ENCODE peak calls at places on chromosome 9, in four cellular contexts. J is lower lobe of right lung, L is BE2C, T is choroid plexus epithelial cell. X is an unnamed sample.

GRCh38 chr9:21558627-21559401 is 76.7 kb upstream of the IFNE start:
- DNase-seq in J (no peak), L (no peak), T (peak), X (peak)

GRCh38 chr9:135609366-135609955 is 29.9 kb downstream of the GLT6D1 start:
- DNase-seq in J (no peak), L (no peak), T (no peak), X (peak)

GRCh38 chr9:26292943-26293342 is 599.7 kb downstream of the CAAP1 start:
- DNase-seq in J (no peak), L (no peak), T (peak), X (peak)

GRCh38 chr9:96399335-96399633 is 15.8 kb upstream of the SLC35D2 start:
- DNase-seq in J (no peak), L (no peak), T (no peak), X (no peak)

GRCh38 chr9:135244751-135245221 is 157.3 kb downstream of the OLFM1 start:
- DNase-seq in J (peak), L (peak), T (no peak), X (peak)

GRCh38 chr9:7185612-7186011 is 427.8 kb downstream of the KDM4C start:
- DNase-seq in J (no peak), L (no peak), T (peak), X (no peak)

GRCh38 chr9:120730661-120731514 is 16.6 kb upstream of the MEGF9 start:
- DNase-seq in J (peak), L (peak), T (peak), X (peak)

GRCh38 chr9:73137286-73137899 is 14.3 kb upstream of the ANXA1 start:
- DNase-seq in J (no peak), L (no peak), T (peak), X (no peak)

GRCh38 chr9:37618817-37619216 is 26.4 kb upstream of the TOMM5 start:
- DNase-seq in J (no peak), L (no peak), T (peak), X (no peak)

GRCh38 chr9:34547960-34548603 is 25.3 kb upstream of the ENHO start:
- DNase-seq in J (peak), L (peak), T (peak), X (peak)

DNA sequence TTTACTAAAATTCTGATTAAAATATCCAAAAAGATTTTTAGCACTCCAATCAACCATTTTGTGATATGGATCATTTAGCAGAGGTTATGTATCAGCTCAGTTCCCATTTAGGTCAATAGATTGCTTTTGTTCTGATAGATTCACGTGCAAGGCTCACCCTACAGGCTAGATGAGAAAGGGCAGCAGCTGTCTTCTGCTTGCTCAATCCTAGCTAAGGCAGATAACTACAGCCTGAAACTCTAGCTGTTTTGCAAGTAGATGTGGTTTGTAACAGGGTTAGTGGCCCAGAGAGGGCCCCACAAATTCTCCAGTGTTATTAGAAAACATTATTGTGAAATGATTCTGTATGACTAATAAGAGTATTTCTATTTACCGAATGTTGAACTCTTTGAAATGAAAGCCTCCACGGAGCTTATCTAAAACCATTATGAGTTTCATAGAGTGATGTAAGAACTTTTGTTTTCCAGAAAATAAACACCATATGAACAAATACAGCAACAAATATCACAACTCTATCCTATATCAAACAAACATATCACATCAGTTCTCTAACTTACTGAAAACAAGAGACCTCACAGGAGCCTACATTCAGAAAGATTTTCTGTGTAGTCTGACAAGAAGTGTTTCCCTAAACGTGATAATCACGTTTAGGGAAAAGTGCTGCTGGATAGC is 841.9 kb upstream of the ACO1 start:
- DNase-seq in J (no peak), L (peak), T (peak), X (no peak)
- H3K4me3 ChIP-seq in J (no peak), L (no peak), T (peak), X (no peak)

GRCh38 chr9:15617782-15618181 is 64.9 kb downstream of the CCDC171 start:
- DNase-seq in J (no peak), L (no peak), T (no peak), X (no peak)

GRCh38 chr9:15618540-15619331 is 65.9 kb downstream of the CCDC171 start:
- DNase-seq in J (no peak), L (no peak), T (no peak), X (peak)

DNA sequence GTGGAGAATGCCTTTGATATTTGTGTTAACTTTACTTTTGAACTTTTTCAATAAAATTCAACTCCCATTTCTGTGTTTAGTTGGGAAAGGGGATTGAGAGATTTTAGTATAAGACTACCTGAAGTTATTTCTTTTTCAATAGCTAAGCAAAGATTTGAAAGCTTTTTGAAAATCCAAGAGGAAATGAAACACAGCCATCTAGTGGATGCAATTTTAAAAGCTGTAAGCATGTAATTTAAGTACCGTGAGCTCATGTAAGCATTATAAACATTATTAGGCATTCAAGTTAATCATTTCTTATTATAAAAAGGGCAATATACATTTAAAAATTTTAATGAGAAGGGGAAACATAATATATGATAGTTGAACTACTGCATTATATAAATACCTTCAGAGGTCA is 69.8 kb downstream of the CCDC171 start:
- DNase-seq in J (no peak), L (no peak), T (peak), X (no peak)
- TF ChIP-seq CTCF in J (peak), L (peak), T (peak), X (peak)

DNA sequence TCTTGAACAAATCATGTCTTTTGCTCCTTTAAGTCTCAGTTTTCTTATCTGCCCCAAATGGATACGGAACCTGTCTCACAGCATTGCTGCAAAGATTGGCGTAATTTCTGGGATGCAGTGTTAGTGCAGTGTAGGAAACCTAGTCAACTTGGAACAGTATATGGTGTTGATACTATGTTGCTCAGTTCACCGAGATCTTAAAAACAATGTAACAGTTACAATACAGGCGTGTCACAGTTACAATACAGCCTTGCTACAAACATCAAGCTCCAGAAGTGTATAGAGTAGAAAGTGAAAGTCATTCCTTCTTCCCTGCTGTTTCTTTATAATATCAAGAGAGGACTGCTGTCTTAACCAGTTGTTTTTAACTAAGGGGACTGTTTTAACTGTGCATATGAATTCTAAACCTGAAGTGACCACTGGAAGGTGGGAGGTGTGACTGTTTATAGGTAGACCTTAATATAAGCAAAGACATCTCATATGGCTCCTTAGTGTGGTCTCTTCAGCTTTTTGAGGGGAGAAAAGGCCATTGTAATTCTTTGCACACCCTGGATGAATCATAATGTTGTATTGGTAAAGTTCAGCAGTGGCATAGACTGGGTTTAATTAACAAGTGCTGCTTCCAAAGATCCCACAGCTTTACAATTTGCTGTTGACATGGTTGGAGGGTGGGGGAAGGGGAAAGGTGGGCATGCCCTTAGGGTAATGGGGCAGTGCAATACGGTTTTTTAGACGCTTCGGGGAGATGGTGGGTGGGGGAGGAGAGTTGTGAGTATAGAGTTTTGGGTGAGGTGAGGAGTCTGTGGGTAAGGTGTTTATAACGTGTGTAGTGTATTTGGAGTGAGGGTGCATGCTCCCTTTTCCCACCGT is 12.9 kb downstream of the PRRC2B start:
- DNase-seq in J (no peak), L (no peak), T (no peak), X (no peak)
- H3K4me3 ChIP-seq in J (peak), L (no peak), T (no peak), X (peak)

DNA sequence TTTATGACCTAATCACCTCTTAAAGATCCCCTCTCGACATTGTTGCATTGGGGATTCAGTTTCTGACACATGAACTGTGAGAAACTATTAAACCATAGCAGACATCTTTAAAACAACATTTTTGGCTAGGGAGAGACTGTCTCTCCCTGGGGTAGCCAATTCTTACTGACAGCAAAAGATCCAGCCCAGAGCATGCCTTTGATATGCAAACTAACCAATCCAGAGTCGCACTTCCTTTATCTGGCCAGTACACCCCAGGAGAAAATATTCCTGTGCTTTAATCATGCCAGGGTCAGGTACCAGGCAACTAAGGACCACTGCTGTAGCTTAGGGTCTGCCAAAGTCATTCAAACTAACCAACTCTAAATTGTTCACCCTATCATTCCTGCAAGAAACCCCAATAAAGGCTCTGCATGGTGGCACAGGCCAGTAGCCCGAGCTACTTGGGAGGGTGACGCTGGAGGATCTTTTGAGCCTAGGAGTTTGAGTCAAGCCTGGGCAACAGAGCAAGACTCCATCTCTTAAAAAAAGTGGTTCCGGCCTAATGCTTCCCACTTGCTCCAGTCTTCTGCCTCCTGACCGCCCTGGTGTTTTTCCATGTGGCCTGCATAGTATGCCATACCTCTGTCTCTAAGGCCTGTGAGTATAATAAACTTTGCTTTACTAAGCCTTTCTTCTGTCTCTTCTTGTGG is 62.3 kb upstream of the DAPK1 start:
- DNase-seq in J (no peak), L (no peak), T (no peak), X (no peak)
- TF ChIP-seq CTCF in J (no peak), L (no peak), T (no peak), X (no peak)

DNA sequence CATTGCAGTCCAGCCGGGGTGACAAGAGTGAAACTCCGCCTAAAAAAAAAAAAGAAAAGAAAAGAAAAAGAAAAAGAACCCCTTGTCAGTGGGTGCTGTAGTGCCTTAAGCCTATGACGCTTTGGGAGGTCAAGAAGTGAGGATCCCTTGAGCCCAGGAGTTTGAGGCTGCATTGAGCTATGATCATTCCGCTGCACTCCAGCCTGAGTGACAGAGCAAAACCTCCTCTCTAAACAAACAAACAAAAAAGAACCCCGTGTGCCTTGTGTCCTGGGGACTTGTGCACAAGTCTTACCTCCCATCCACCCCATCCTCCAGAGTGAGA is 33.5 kb upstream of the STXBP1 start:
- DNase-seq in J (no peak), L (no peak), T (no peak), X (peak)
- H3K4me3 ChIP-seq in J (peak), L (no peak), T (peak), X (peak)

GRCh38 chr9:133342083-133342406 is 5.9 kb downstream of the MED22 start:
- DNase-seq in J (no peak), L (no peak), T (no peak), X (peak)
- TF ChIP-seq CTCF in J (no peak), L (peak), T (peak), X (peak)